ENCODE peak calls at places on chromosome 12, in seven cellular contexts. One of them, this sample, is unnamed.
A peak's percentile ranks its signal among the peaks of the same experiment; 100 is the strongest.

GRCh38 chr12:66648336-66648735 is 30.5 kb downstream of the GRIP1 start:
- DNase-seq in coronary artery: no peak
- DNase-seq in neural progenitor cell: no peak
- DNase-seq in RWPE1: peak; percentile 31
- DNase-seq in CD4-positive, alpha-beta T cell: no peak
- DNase-seq in heart left ventricle: no peak
- DNase-seq in AG10803: no peak
- DNase-seq in this sample: no peak

GRCh38 chr12:130423991-130424857 is 86.5 kb downstream of the PIWIL1 start:
- DNase-seq in RWPE1: no peak
- DNase-seq in AG10803: no peak
- DNase-seq in heart left ventricle: no peak
- DNase-seq in coronary artery: peak; percentile 47
- DNase-seq in neural progenitor cell: no peak
- DNase-seq in CD4-positive, alpha-beta T cell: no peak
- DNase-seq in this sample: no peak

GRCh38 chr12:10069099-10069498 is 29.7 kb downstream of the CLEC1A start:
- DNase-seq in RWPE1: no peak
- DNase-seq in AG10803: peak; percentile 64
- DNase-seq in coronary artery: no peak
- DNase-seq in CD4-positive, alpha-beta T cell: no peak
- DNase-seq in heart left ventricle: no peak
- DNase-seq in neural progenitor cell: no peak
- DNase-seq in this sample: peak; percentile 30

GRCh38 chr12:48286665-48287064 is 64.1 kb downstream of the ZNF641 start:
- DNase-seq in CD4-positive, alpha-beta T cell: no peak
- DNase-seq in coronary artery: no peak
- DNase-seq in heart left ventricle: no peak
- DNase-seq in RWPE1: no peak
- DNase-seq in neural progenitor cell: peak; percentile 29
- DNase-seq in AG10803: no peak
- DNase-seq in this sample: peak; percentile 11

GRCh38 chr12:107912421-107913004 is 138.0 kb downstream of the ASCL4 start:
- DNase-seq in AG10803: peak; percentile 8
- DNase-seq in heart left ventricle: peak; percentile 70
- DNase-seq in CD4-positive, alpha-beta T cell: peak; percentile 44
- DNase-seq in coronary artery: no peak
- DNase-seq in neural progenitor cell: peak; percentile 81
- DNase-seq in RWPE1: peak; percentile 14
- DNase-seq in this sample: peak; percentile 25

GRCh38 chr12:68279227-68280054 is 26.0 kb upstream of the IL22 start:
- DNase-seq in RWPE1: no peak
- DNase-seq in CD4-positive, alpha-beta T cell: no peak
- DNase-seq in coronary artery: no peak
- DNase-seq in AG10803: no peak
- DNase-seq in neural progenitor cell: no peak
- DNase-seq in heart left ventricle: no peak
- DNase-seq in this sample: no peak

GRCh38 chr12:85363382-85364190 is 83.6 kb downstream of the ALX1 start:
- DNase-seq in RWPE1: no peak
- DNase-seq in coronary artery: no peak
- DNase-seq in neural progenitor cell: no peak
- DNase-seq in CD4-positive, alpha-beta T cell: no peak
- DNase-seq in AG10803: no peak
- DNase-seq in heart left ventricle: no peak
- DNase-seq in this sample: no peak

GRCh38 chr12:54352891-54353874 is 11.1 kb downstream of the GPR84 start:
- DNase-seq in CD4-positive, alpha-beta T cell: no peak
- DNase-seq in heart left ventricle: no peak
- DNase-seq in RWPE1: no peak
- DNase-seq in coronary artery: no peak
- DNase-seq in neural progenitor cell: peak; percentile 81
- DNase-seq in AG10803: peak; percentile 81
- DNase-seq in this sample: peak; percentile 84

GRCh38 chr12:52407918-52408317 is 1.8 kb upstream of the KRT82 start:
- DNase-seq in CD4-positive, alpha-beta T cell: no peak
- DNase-seq in neural progenitor cell: peak; percentile 19
- DNase-seq in AG10803: no peak
- DNase-seq in heart left ventricle: no peak
- DNase-seq in coronary artery: no peak
- DNase-seq in RWPE1: no peak
- DNase-seq in this sample: no peak

GRCh38 chr12:92989715-92990484 is 60.8 kb upstream of the EEA1 start:
- DNase-seq in RWPE1: no peak
- DNase-seq in neural progenitor cell: no peak
- DNase-seq in coronary artery: no peak
- DNase-seq in AG10803: no peak
- DNase-seq in CD4-positive, alpha-beta T cell: no peak
- DNase-seq in heart left ventricle: no peak
- DNase-seq in this sample: no peak

GRCh38 chr12:30794591-30795409 is 40.0 kb upstream of the CAPRIN2 start:
- DNase-seq in CD4-positive, alpha-beta T cell: no peak
- DNase-seq in coronary artery: no peak
- DNase-seq in neural progenitor cell: no peak
- DNase-seq in RWPE1: peak; percentile 97
- DNase-seq in AG10803: peak; percentile 68
- DNase-seq in heart left ventricle: no peak
- DNase-seq in this sample: peak; percentile 86

GRCh38 chr12:5168148-5168547 is 124.5 kb downstream of the KCNA5 start:
- DNase-seq in CD4-positive, alpha-beta T cell: no peak
- DNase-seq in neural progenitor cell: no peak
- DNase-seq in coronary artery: no peak
- DNase-seq in heart left ventricle: no peak
- DNase-seq in AG10803: no peak
- DNase-seq in RWPE1: no peak
- DNase-seq in this sample: no peak

GRCh38 chr12:50574621-50575348 is 70.0 kb downstream of the DIP2B start:
- DNase-seq in coronary artery: no peak
- DNase-seq in AG10803: peak; percentile 90
- DNase-seq in heart left ventricle: no peak
- DNase-seq in neural progenitor cell: no peak
- DNase-seq in RWPE1: no peak
- DNase-seq in CD4-positive, alpha-beta T cell: no peak
- DNase-seq in this sample: no peak

GRCh38 chr12:32402170-32402569 is 2.8 kb downstream of the FGD4 start:
- DNase-seq in RWPE1: no peak
- DNase-seq in AG10803: no peak
- DNase-seq in heart left ventricle: no peak
- DNase-seq in CD4-positive, alpha-beta T cell: no peak
- DNase-seq in neural progenitor cell: no peak
- DNase-seq in coronary artery: no peak
- DNase-seq in this sample: no peak

GRCh38 chr12:32413412-32413811 is 14.1 kb downstream of the FGD4 start:
- DNase-seq in CD4-positive, alpha-beta T cell: no peak
- DNase-seq in coronary artery: no peak
- DNase-seq in AG10803: no peak
- DNase-seq in heart left ventricle: no peak
- DNase-seq in neural progenitor cell: no peak
- DNase-seq in RWPE1: no peak
- DNase-seq in this sample: no peak

DNA sequence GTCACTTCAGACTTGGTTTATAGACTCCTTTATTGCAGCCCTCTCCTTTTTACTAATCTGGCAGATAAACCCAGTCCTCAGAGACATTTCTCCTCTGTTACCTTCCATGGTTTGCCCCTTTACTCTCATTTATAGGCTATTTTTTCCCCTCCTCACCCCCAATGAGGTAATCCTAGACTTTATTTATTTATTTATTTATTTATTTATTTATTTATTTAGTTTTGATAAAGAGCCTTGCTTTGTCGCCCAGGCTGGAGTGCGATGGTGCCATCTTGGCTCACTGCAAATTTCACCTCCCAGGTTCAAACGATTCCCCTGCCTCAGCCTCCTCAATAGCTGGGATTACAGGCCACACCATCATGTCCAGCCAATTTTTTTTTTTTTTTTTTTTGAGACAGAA is 8.4 kb downstream of the FGD4 start:
- DNase-seq in heart left ventricle: no peak
- DNase-seq in coronary artery: no peak
- DNase-seq in neural progenitor cell: no peak
- DNase-seq in AG10803: no peak
- DNase-seq in RWPE1: no peak
- DNase-seq in CD4-positive, alpha-beta T cell: no peak
- DNase-seq in this sample: no peak
- TF ChIP-seq CTCF in heart left ventricle: no peak
- TF ChIP-seq CTCF in coronary artery: no peak
- TF ChIP-seq CTCF in neural progenitor cell: no peak
- TF ChIP-seq CTCF in AG10803: no peak
- TF ChIP-seq CTCF in RWPE1: no peak
- TF ChIP-seq CTCF in CD4-positive, alpha-beta T cell: no peak
- TF ChIP-seq CTCF in this sample: no peak

GRCh38 chr12:122947352-122947792 is 18.9 kb downstream of the ABCB9 start:
- DNase-seq in AG10803: no peak
- DNase-seq in CD4-positive, alpha-beta T cell: no peak
- DNase-seq in coronary artery: no peak
- DNase-seq in heart left ventricle: peak; percentile 75
- DNase-seq in neural progenitor cell: no peak
- DNase-seq in RWPE1: no peak
- DNase-seq in this sample: no peak
- TF ChIP-seq CTCF in AG10803: no peak
- TF ChIP-seq CTCF in CD4-positive, alpha-beta T cell: no peak
- TF ChIP-seq CTCF in coronary artery: no peak
- TF ChIP-seq CTCF in heart left ventricle: no peak
- TF ChIP-seq CTCF in neural progenitor cell: no peak
- TF ChIP-seq CTCF in RWPE1: no peak
- TF ChIP-seq CTCF in this sample: no peak

GRCh38 chr12:95967301-95967700 is 24.2 kb downstream of the AMDHD1 start:
- DNase-seq in AG10803: no peak
- DNase-seq in coronary artery: no peak
- DNase-seq in RWPE1: no peak
- DNase-seq in neural progenitor cell: no peak
- DNase-seq in CD4-positive, alpha-beta T cell: no peak
- DNase-seq in heart left ventricle: no peak
- DNase-seq in this sample: no peak

GRCh38 chr12:95959107-95959506 is 16.0 kb downstream of the AMDHD1 start:
- DNase-seq in CD4-positive, alpha-beta T cell: no peak
- DNase-seq in neural progenitor cell: peak; percentile 35
- DNase-seq in RWPE1: peak; percentile 9
- DNase-seq in heart left ventricle: no peak
- DNase-seq in coronary artery: no peak
- DNase-seq in AG10803: peak; percentile 10
- DNase-seq in this sample: peak; percentile 19

GRCh38 chr12:95960241-95960640 is 17.1 kb downstream of the AMDHD1 start:
- DNase-seq in neural progenitor cell: no peak
- DNase-seq in CD4-positive, alpha-beta T cell: no peak
- DNase-seq in RWPE1: no peak
- DNase-seq in AG10803: no peak
- DNase-seq in coronary artery: no peak
- DNase-seq in heart left ventricle: no peak
- DNase-seq in this sample: no peak

GRCh38 chr12:95966287-95966870 is 23.2 kb downstream of the AMDHD1 start:
- DNase-seq in heart left ventricle: no peak
- DNase-seq in RWPE1: no peak
- DNase-seq in CD4-positive, alpha-beta T cell: no peak
- DNase-seq in neural progenitor cell: no peak
- DNase-seq in coronary artery: no peak
- DNase-seq in AG10803: no peak
- DNase-seq in this sample: no peak

DNA sequence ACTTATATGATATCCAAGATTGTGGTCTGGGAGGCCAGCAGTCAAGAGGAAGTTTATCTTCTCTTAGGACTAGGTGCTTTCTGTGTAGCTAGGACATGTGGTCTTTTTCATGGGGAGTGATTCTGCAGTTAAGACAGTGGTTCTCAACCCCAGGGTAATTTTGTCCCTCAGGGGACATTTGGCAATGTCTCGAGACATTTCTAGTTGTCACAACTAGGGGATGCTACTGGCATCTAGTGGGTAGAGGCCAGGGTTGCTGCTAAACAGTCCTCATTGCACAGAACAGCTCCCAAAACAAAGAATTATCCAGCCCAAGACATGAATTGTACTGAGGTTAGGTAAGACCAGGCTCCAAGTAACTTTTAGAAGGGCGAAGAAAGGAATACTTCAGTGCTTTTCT is 20.0 kb downstream of the AMDHD1 start:
- DNase-seq in AG10803: no peak
- DNase-seq in CD4-positive, alpha-beta T cell: no peak
- DNase-seq in RWPE1: no peak
- DNase-seq in coronary artery: no peak
- DNase-seq in neural progenitor cell: peak; percentile 54
- DNase-seq in heart left ventricle: no peak
- DNase-seq in this sample: no peak
- TF ChIP-seq CTCF in AG10803: peak; percentile 5
- TF ChIP-seq CTCF in CD4-positive, alpha-beta T cell: no peak
- TF ChIP-seq CTCF in RWPE1: no peak
- TF ChIP-seq CTCF in coronary artery: no peak
- TF ChIP-seq CTCF in neural progenitor cell: peak; percentile 57
- TF ChIP-seq CTCF in heart left ventricle: no peak
- TF ChIP-seq CTCF in this sample: no peak

DNA sequence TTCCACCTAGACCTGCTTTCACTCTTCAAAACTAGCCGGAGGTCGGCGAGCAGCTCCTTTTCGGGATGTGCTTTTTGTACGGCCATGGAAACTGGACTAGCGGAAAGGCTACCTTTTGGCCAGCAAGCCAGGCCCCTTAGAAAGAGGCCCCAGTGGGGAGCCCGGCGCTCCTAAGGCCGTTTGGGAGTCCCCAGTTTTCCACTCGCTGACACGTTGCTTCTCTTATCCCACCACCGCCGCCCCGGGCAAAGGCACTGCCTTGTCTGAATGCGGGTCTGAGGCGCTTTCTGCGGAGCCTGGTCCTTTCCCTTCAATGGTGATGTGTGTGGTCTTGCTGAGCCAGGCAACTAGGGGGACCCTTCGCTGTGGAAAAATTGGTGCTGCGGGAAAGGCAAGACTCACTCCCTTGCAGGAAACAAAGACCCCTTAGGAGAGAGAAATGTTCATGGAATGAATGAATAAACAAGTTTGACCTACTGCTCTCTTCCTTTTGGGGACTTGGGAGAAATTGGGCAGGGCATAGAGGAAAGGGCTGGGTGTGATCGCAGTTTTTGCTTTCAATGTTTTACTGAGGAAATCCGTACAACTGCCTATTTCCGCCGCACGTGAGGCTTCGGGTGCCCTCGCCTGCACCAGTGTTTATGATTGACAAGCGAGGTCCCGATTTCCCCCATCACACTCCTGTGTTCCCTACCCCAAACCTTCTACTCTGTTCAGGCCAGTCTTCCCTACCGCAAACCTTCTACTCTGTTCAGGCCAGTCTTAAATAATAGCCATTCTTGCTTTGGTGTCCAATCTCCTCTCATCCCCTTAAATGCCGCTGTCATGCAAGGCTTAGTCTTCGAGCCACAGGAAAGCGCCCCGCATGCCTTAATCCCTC is 970 bp upstream of the SLC38A2 start:
- DNase-seq in neural progenitor cell: peak; percentile 80
- DNase-seq in RWPE1: peak; percentile 48
- DNase-seq in CD4-positive, alpha-beta T cell: peak; percentile 28
- DNase-seq in coronary artery: peak; percentile 85
- DNase-seq in heart left ventricle: peak; percentile 80
- DNase-seq in AG10803: no peak
- DNase-seq in this sample: no peak
- TF ChIP-seq CTCF in neural progenitor cell: peak; percentile 5
- TF ChIP-seq CTCF in RWPE1: no peak
- TF ChIP-seq CTCF in CD4-positive, alpha-beta T cell: peak; percentile 15
- TF ChIP-seq CTCF in coronary artery: no peak
- TF ChIP-seq CTCF in heart left ventricle: no peak
- TF ChIP-seq CTCF in AG10803: peak; percentile 33
- TF ChIP-seq CTCF in this sample: no peak

DNA sequence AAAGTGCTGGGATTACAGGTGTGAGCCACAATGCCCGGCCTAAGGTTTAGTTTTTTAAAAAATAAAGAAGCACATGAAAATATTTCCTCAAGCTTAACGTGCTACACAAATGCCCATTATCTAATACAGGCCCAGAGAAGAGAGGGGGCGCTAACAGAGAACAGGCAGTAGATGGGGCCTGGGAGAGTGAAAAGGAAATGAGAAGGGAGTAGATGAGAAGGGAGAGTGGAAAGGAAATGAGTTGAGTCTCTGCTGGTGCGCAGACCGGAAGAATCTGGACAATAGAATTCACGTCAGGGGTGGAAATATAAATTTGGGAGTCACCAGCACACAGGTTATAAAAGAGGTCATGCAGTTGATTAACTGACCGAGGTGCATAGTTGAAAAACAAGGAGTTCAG is 10.7 kb downstream of the PXN start:
- DNase-seq in CD4-positive, alpha-beta T cell: no peak
- DNase-seq in coronary artery: no peak
- DNase-seq in AG10803: no peak
- DNase-seq in neural progenitor cell: no peak
- DNase-seq in heart left ventricle: no peak
- DNase-seq in RWPE1: no peak
- DNase-seq in this sample: no peak
- TF ChIP-seq CTCF in CD4-positive, alpha-beta T cell: no peak
- TF ChIP-seq CTCF in coronary artery: no peak
- TF ChIP-seq CTCF in AG10803: no peak
- TF ChIP-seq CTCF in neural progenitor cell: peak; percentile 13
- TF ChIP-seq CTCF in heart left ventricle: peak; percentile 21
- TF ChIP-seq CTCF in RWPE1: no peak
- TF ChIP-seq CTCF in this sample: no peak